ENCODE peak calls at places on chromosomes 4 and X, in seven cellular contexts. U, K, X, H, E, G and N are unnamed samples.

GRCh38 chrX:130125090-130125489 is 14.8 kb upstream of the ELF4 start:
- DNase-seq in U (peak; percentile 83), K (no peak), X (peak; percentile 42), H (no peak), E (peak; percentile 92), G (no peak), N (no peak)

GRCh38 chr4:968621-969394 is 4.6 kb downstream of the DGKQ start:
- DNase-seq in U (no peak), K (no peak), X (no peak), H (no peak), E (no peak), G (no peak), N (no peak)

GRCh38 chrX:150548251-150548650 is 20.2 kb upstream of the MTM1 start:
- DNase-seq in U (no peak), K (no peak), X (no peak), H (no peak), E (no peak), G (no peak), N (no peak)

GRCh38 chr4:6942238-6942800 is 32.7 kb downstream of the TBC1D14 start:
- DNase-seq in U (no peak), K (no peak), X (no peak), H (peak; percentile 93), E (peak; percentile 90), G (peak; percentile 13), N (peak; percentile 65)

GRCh38 chrX:47576021-47576898 is 6.0 kb upstream of the TIMP1 start:
- DNase-seq in U (no peak), K (no peak), X (no peak), H (no peak), E (no peak), G (no peak), N (no peak)

GRCh38 chr4:41517121-41517520 is 20.8 kb upstream of the LIMCH1 start:
- DNase-seq in U (no peak), K (no peak), X (no peak), H (no peak), E (no peak), G (no peak), N (no peak)

GRCh38 chr4:22202351-22203343 is 254.1 kb upstream of the KCNIP4 start:
- DNase-seq in U (no peak), K (no peak), X (no peak), H (no peak), E (peak; percentile 70), G (no peak), N (no peak)

GRCh38 chr4:113881256-113881655 is 98.2 kb downstream of the ARSJ start:
- DNase-seq in U (no peak), K (no peak), X (no peak), H (no peak), E (peak; percentile 42), G (no peak), N (no peak)

GRCh38 chr4:103934178-103934789 is 214.5 kb upstream of the TACR3 start:
- DNase-seq in U (no peak), K (no peak), X (no peak), H (no peak), E (peak; percentile 25), G (no peak), N (peak; percentile 4)

GRCh38 chrX:24343719-24344118 is 16.7 kb upstream of the SUPT20HL1 start:
- DNase-seq in U (no peak), K (no peak), X (no peak), H (no peak), E (no peak), G (no peak), N (no peak)

GRCh38 chr4:8335848-8336247 is 66.3 kb downstream of the HTRA3 start:
- DNase-seq in U (no peak), K (no peak), X (no peak), H (no peak), E (no peak), G (no peak), N (no peak)

GRCh38 chr4:26787461-26788340 is 72.9 kb upstream of the STIM2 start:
- DNase-seq in U (peak; percentile 60), K (no peak), X (peak; percentile 31), H (no peak), E (peak; percentile 85), G (peak; percentile 34), N (peak; percentile 22)

GRCh38 chrX:41922125-41922521 is 1.2 kb downstream of the CASK start:
- DNase-seq in U (no peak), K (no peak), X (no peak), H (no peak), E (peak; percentile 37), G (no peak), N (peak; percentile 14)

GRCh38 chr4:16259531-16260246 is 33.4 kb upstream of the TAPT1 start:
- DNase-seq in U (no peak), K (no peak), X (no peak), H (no peak), E (no peak), G (peak; percentile 31), N (no peak)

GRCh38 chr4:98662055-98662453 is 3.6 kb upstream of the TSPAN5 start:
- DNase-seq in U (no peak), K (no peak), X (no peak), H (no peak), E (no peak), G (no peak), N (no peak)

GRCh38 chr4:168129802-168130201 is 37.5 kb downstream of the ANXA10 start:
- DNase-seq in U (no peak), K (no peak), X (no peak), H (no peak), E (no peak), G (no peak), N (no peak)

GRCh38 chr4:163544407-163545038 is 50.0 kb downstream of the TMA16 start:
- DNase-seq in U (peak; percentile 54), K (no peak), X (peak; percentile 43), H (no peak), E (no peak), G (peak; percentile 20), N (peak; percentile 45)

GRCh38 chr4:168713193-168713592 is 216.3 kb downstream of the PALLD start:
- DNase-seq in U (no peak), K (no peak), X (no peak), H (no peak), E (no peak), G (no peak), N (no peak)

GRCh38 chrX:71107762-71108360 is 1.3 kb upstream of the CXorf65 start:
- DNase-seq in U (no peak), K (no peak), X (no peak), H (no peak), E (no peak), G (no peak), N (peak; percentile 52)

GRCh38 chr4:142194905-142195304 is 558.5 kb downstream of the IL15 start:
- DNase-seq in U (no peak), K (no peak), X (no peak), H (no peak), E (no peak), G (no peak), N (no peak)

GRCh38 chr4:154916068-154916467 is 135.0 kb downstream of the RBM46 start:
- DNase-seq in U (no peak), K (no peak), X (no peak), H (no peak), E (no peak), G (no peak), N (no peak)

GRCh38 chr4:84718699-84719098 is 135.8 kb downstream of the CDS1 start:
- DNase-seq in U (no peak), K (no peak), X (no peak), H (no peak), E (no peak), G (no peak), N (no peak)

GRCh38 chr4:185304541-185304940 is 91.2 kb downstream of the LRP2BP start:
- DNase-seq in U (no peak), K (no peak), X (no peak), H (no peak), E (no peak), G (no peak), N (no peak)

GRCh38 chrX:55488559-55489314 is 911 bp downstream of the USP51 start:
- DNase-seq in U (peak; percentile 62), K (peak; percentile 38), X (peak; percentile 66), H (no peak), E (no peak), G (no peak), N (peak; percentile 66)

GRCh38 chrX:119693032-119693995 is at the start of gene SEPTIN6:
- DNase-seq in U (peak; percentile 72), K (peak; percentile 3), X (peak; percentile 62), H (no peak), E (peak; percentile 65), G (peak; percentile 83), N (peak; percentile 93)